ENCODE peak calls at places on chromosomes 4 and X, in six cellular contexts. B, Q, J, R, V and E are unnamed samples.

GRCh38 chr4:61541474-61541873 is 341.3 kb downstream of the ADGRL3 start:
- DNase-seq in V (no peak), B (no peak), R (no peak), J (no peak), Q (no peak), E (no peak)

GRCh38 chr4:76637704-76638361 is 202.8 kb downstream of the SHROOM3 start:
- DNase-seq in R (no peak), V (no peak), B (no peak), J (no peak), Q (no peak), E (no peak)

GRCh38 chr4:138761638-138762205 is 253.9 kb upstream of the NOCT start:
- DNase-seq in B (no peak), J (no peak), R (no peak), V (no peak), Q (no peak), E (no peak)

GRCh38 chrX:47218920-47219815 is 687 bp downstream of the CDK16 start:
- DNase-seq in R (peak), B (peak), J (peak), V (peak), Q (peak), E (peak)

GRCh38 chr4:159401791-159402380 is 299.0 kb downstream of the RAPGEF2 start:
- DNase-seq in B (no peak), V (no peak), Q (no peak), R (no peak), J (no peak), E (no peak)

GRCh38 chr4:23932935-23933334 is 43.1 kb upstream of the PPARGC1A start:
- DNase-seq in Q (no peak), V (peak), R (no peak), J (no peak), B (no peak), E (no peak)

GRCh38 chr4:54277691-54278090 is 48.6 kb downstream of the PDGFRA start:
- DNase-seq in R (peak), B (no peak), J (no peak), V (no peak), Q (no peak), E (no peak)

GRCh38 chr4:39660045-39660444 is 21.4 kb upstream of the SMIM14 start:
- DNase-seq in J (no peak), R (no peak), B (no peak), V (no peak), Q (no peak), E (no peak)

GRCh38 chr4:173758132-173758531 is 228.1 kb upstream of the HAND2 start:
- DNase-seq in Q (no peak), V (no peak), J (no peak), B (no peak), R (no peak), E (no peak)

GRCh38 chr4:141905751-141906150 is 269.4 kb downstream of the IL15 start:
- DNase-seq in B (no peak), V (no peak), R (no peak), Q (no peak), J (no peak), E (no peak)

GRCh38 chrX:11197671-11198070 is 86.5 kb downstream of the HCCS start:
- DNase-seq in Q (no peak), R (no peak), B (no peak), V (no peak), J (no peak), E (no peak)

GRCh38 chr4:88618782-88619485 is 26.7 kb downstream of the HERC3 start:
- DNase-seq in B (no peak), R (no peak), J (no peak), Q (no peak), V (no peak), E (no peak)

GRCh38 chrX:40300286-40300890 is 202.6 kb upstream of the BCOR start:
- DNase-seq in V (no peak), B (no peak), Q (no peak), J (no peak), R (no peak), E (no peak)

GRCh38 chrX:129360175-129360574 is 163.1 kb downstream of the SMARCA1 start:
- DNase-seq in R (peak), Q (no peak), V (peak), J (peak), B (peak), E (peak)

GRCh38 chr4:150323551-150324325 is 245.5 kb downstream of the DCLK2 start:
- DNase-seq in V (peak), B (no peak), Q (no peak), J (no peak), R (no peak), E (no peak)

GRCh38 chr4:124135409-124135813 is 577.1 kb downstream of the ANKRD50 start:
- DNase-seq in Q (no peak), R (no peak), J (no peak), V (no peak), B (no peak), E (no peak)

GRCh38 chrX:101417190-101417589 is 9.2 kb downstream of the HNRNPH2 start:
- DNase-seq in B (no peak), R (no peak), V (no peak), Q (peak), J (no peak), E (no peak)

GRCh38 chrX:101416691-101417090 is 8.7 kb downstream of the HNRNPH2 start:
- DNase-seq in B (no peak), Q (no peak), V (no peak), J (no peak), R (no peak), E (no peak)

GRCh38 chrX:101417981-101418841 is 10.2 kb downstream of the HNRNPH2 start:
- DNase-seq in J (peak), V (peak), B (no peak), Q (peak), R (peak), E (peak)

GRCh38 chrX:101411984-101412383 is 4.0 kb downstream of the HNRNPH2 start:
- DNase-seq in V (no peak), B (no peak), R (no peak), Q (no peak), J (no peak), E (no peak)

DNA sequence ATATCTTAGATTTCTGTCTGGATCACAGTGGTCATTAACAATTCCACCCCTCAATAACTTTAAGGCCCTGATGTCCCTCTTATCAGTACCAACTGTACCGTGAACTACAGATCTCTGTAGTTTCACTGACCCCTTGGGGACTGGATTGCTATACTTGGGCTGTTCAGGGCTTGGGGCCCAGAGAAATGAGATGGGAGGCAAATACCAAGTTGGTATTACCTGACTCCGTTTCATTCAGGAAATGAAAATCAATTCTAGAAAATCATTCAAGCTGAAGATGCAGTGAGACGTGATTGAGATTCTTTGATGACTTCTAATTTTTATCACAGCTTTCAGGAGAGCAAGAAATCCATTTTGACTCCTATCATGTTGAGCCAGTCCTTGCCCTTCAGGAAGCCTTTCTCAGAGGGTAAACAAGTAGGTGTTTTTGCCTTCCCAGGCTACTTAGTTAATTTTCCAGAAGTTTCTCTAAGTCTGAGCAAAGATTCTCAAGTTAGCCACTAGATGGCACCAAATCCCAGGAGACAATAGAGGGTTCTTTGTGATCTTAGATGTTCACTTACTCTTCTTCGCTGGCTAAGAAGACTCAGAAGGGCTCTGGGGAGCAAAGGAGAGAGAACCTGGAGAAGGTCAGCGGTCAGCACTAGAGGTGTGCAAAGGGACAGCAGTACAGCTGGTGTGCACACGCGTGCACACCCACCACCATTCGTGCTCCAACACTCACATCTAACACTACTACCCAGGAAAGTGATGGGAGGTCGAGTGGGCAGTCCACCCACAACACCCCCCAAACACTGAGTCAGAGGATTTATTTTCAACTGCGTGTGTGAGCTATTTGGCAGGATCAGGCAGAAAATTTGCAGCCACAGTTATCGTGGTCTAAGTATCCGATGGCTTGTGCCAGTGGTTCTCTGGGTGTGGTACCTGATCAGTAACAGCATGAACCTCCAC is 7.4 kb downstream of the HNRNPH2 start:
- DNase-seq in R (peak), V (peak), Q (peak), J (peak), B (peak), E (no peak)
- H3K27ac ChIP-seq in R (no peak), V (peak), Q (no peak), J (peak), B (no peak), E (peak)

GRCh38 chr4:3482707-3483106 is 19.6 kb downstream of the DOK7 start:
- DNase-seq in Q (peak), V (no peak), J (no peak), R (no peak), B (no peak), E (no peak)

GRCh38 chr4:3481783-3482397 is 18.8 kb downstream of the DOK7 start:
- DNase-seq in Q (no peak), V (no peak), R (no peak), J (no peak), B (no peak), E (no peak)

GRCh38 chr4:3484057-3484973 is 21.2 kb downstream of the DOK7 start:
- DNase-seq in J (peak), V (no peak), R (no peak), Q (peak), B (no peak), E (no peak)

GRCh38 chr4:3485011-3485881 is 22.1 kb downstream of the DOK7 start:
- DNase-seq in B (no peak), J (no peak), V (no peak), R (no peak), Q (peak), E (no peak)

DNA sequence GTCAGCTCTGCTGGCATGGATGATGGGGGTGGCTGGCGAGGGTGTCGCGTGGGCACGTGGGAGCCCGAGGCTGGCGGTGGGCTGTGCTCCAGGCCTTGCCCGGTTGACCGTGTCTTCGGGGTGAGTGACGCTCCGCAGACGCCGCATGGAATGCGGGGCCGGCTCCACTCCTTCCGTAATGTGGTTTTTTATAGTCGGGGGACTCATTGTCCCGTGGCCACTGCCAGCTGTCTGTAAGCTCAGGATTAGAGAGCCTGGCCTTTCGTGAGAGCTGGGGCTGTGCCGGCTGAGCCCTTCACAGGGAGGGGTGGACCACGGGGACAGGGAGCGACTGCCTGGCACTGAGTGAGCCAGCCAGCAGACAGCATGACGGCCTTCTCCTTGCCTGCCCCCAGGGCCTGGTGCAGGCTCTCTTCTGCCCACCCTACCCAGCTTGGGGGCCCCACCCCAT is 20.4 kb downstream of the DOK7 start:
- DNase-seq in J (no peak), R (no peak), Q (peak), V (no peak), B (no peak), E (no peak)
- H3K27ac ChIP-seq in J (no peak), R (no peak), Q (peak), V (no peak), B (no peak), E (no peak)

GRCh38 chr4:152956167-152956566 is 20.0 kb downstream of the FHDC1 start:
- DNase-seq in J (no peak), Q (no peak), B (no peak), R (no peak), V (no peak), E (no peak)
- H3K27ac ChIP-seq in J (no peak), Q (no peak), B (no peak), R (no peak), V (no peak), E (no peak)

GRCh38 chrX:68914337-68914989 is 85.6 kb downstream of the EFNB1 start:
- DNase-seq in R (no peak), B (no peak), Q (no peak), V (peak), J (no peak), E (no peak)
- H3K27ac ChIP-seq in R (no peak), B (no peak), Q (no peak), V (no peak), J (no peak), E (no peak)